ENCODE peak calls at places on chromosome 18, in five cellular contexts. One of them, this sample, is unnamed.

GRCh38 chr18:69636529-69637301 is 236.0 kb downstream of the DOK6 start:
- DNase-seq in activated CD8-positive, alpha-beta T cell treated with anti-CD3 and anti-CD28 coated beads for 36 hours: peak; percentile 26
- DNase-seq in cardiac muscle cell: no peak
- DNase-seq in neural crest cell: no peak
- DNase-seq in stomach: no peak
- DNase-seq in this sample: no peak

GRCh38 chr18:30280861-30281470 is 761.6 kb downstream of the DSC3 start:
- DNase-seq in activated CD8-positive, alpha-beta T cell treated with anti-CD3 and anti-CD28 coated beads for 36 hours: peak; percentile 2
- DNase-seq in cardiac muscle cell: peak; percentile 80
- DNase-seq in neural crest cell: peak; percentile 56
- DNase-seq in stomach: no peak
- DNase-seq in this sample: no peak

GRCh38 chr18:74281639-74282358 is 10.0 kb downstream of the CYB5A start:
- DNase-seq in activated CD8-positive, alpha-beta T cell treated with anti-CD3 and anti-CD28 coated beads for 36 hours: no peak
- DNase-seq in cardiac muscle cell: no peak
- DNase-seq in neural crest cell: no peak
- DNase-seq in stomach: no peak
- DNase-seq in this sample: no peak

GRCh38 chr18:54802178-54802577 is 26.1 kb upstream of the RAB27B start:
- DNase-seq in activated CD8-positive, alpha-beta T cell treated with anti-CD3 and anti-CD28 coated beads for 36 hours: no peak
- DNase-seq in cardiac muscle cell: no peak
- DNase-seq in neural crest cell: no peak
- DNase-seq in stomach: no peak
- DNase-seq in this sample: no peak

GRCh38 chr18:53796042-53796729 is 428.3 kb downstream of the MBD2 start:
- DNase-seq in activated CD8-positive, alpha-beta T cell treated with anti-CD3 and anti-CD28 coated beads for 36 hours: peak; percentile 8
- DNase-seq in cardiac muscle cell: no peak
- DNase-seq in neural crest cell: no peak
- DNase-seq in stomach: no peak
- DNase-seq in this sample: no peak

GRCh38 chr18:77035380-77035779 is 97.2 kb downstream of the MBP start:
- DNase-seq in activated CD8-positive, alpha-beta T cell treated with anti-CD3 and anti-CD28 coated beads for 36 hours: no peak
- DNase-seq in cardiac muscle cell: no peak
- DNase-seq in neural crest cell: no peak
- DNase-seq in stomach: no peak
- DNase-seq in this sample: peak; percentile 9

GRCh38 chr18:53790817-53791216 is 433.7 kb downstream of the MBD2 start:
- DNase-seq in activated CD8-positive, alpha-beta T cell treated with anti-CD3 and anti-CD28 coated beads for 36 hours: no peak
- DNase-seq in cardiac muscle cell: no peak
- DNase-seq in neural crest cell: no peak
- DNase-seq in stomach: no peak
- DNase-seq in this sample: no peak

GRCh38 chr18:2901405-2901989 is 54.7 kb downstream of the EMILIN2 start:
- DNase-seq in activated CD8-positive, alpha-beta T cell treated with anti-CD3 and anti-CD28 coated beads for 36 hours: no peak
- DNase-seq in cardiac muscle cell: no peak
- DNase-seq in neural crest cell: no peak
- DNase-seq in stomach: no peak
- DNase-seq in this sample: no peak

GRCh38 chr18:8812631-8813030 is 107.3 kb downstream of the MTCL1 start:
- DNase-seq in activated CD8-positive, alpha-beta T cell treated with anti-CD3 and anti-CD28 coated beads for 36 hours: no peak
- DNase-seq in cardiac muscle cell: no peak
- DNase-seq in neural crest cell: no peak
- DNase-seq in stomach: no peak
- DNase-seq in this sample: no peak

GRCh38 chr18:36412778-36413177 is 115.3 kb downstream of the FHOD3 start:
- DNase-seq in activated CD8-positive, alpha-beta T cell treated with anti-CD3 and anti-CD28 coated beads for 36 hours: no peak
- DNase-seq in cardiac muscle cell: peak; percentile 38
- DNase-seq in neural crest cell: no peak
- DNase-seq in stomach: no peak
- DNase-seq in this sample: no peak

GRCh38 chr18:903703-904102 is 968 bp upstream of the ADCYAP1 start:
- DNase-seq in activated CD8-positive, alpha-beta T cell treated with anti-CD3 and anti-CD28 coated beads for 36 hours: peak; percentile 72
- DNase-seq in cardiac muscle cell: peak; percentile 83
- DNase-seq in neural crest cell: peak; percentile 77
- DNase-seq in stomach: peak; percentile 35
- DNase-seq in this sample: no peak

GRCh38 chr18:75393721-75394120 is 33.8 kb downstream of the SMIM21 start:
- DNase-seq in activated CD8-positive, alpha-beta T cell treated with anti-CD3 and anti-CD28 coated beads for 36 hours: no peak
- DNase-seq in cardiac muscle cell: no peak
- DNase-seq in neural crest cell: no peak
- DNase-seq in stomach: no peak
- DNase-seq in this sample: no peak

GRCh38 chr18:32771169-32771751 is 1.6 kb downstream of the KLHL14 start:
- DNase-seq in activated CD8-positive, alpha-beta T cell treated with anti-CD3 and anti-CD28 coated beads for 36 hours: no peak
- DNase-seq in cardiac muscle cell: peak; percentile 72
- DNase-seq in neural crest cell: peak; percentile 30
- DNase-seq in stomach: no peak
- DNase-seq in this sample: no peak

GRCh38 chr18:45231606-45232005 is 383.7 kb upstream of the SLC14A2 start:
- DNase-seq in activated CD8-positive, alpha-beta T cell treated with anti-CD3 and anti-CD28 coated beads for 36 hours: no peak
- DNase-seq in cardiac muscle cell: no peak
- DNase-seq in neural crest cell: no peak
- DNase-seq in stomach: no peak
- DNase-seq in this sample: no peak

GRCh38 chr18:581106-581505 is 926 bp downstream of the CETN1 start:
- DNase-seq in activated CD8-positive, alpha-beta T cell treated with anti-CD3 and anti-CD28 coated beads for 36 hours: no peak
- DNase-seq in cardiac muscle cell: peak; percentile 5
- DNase-seq in neural crest cell: no peak
- DNase-seq in stomach: no peak
- DNase-seq in this sample: no peak

GRCh38 chr18:9731380-9731779 is 23.3 kb downstream of the RAB31 start:
- DNase-seq in activated CD8-positive, alpha-beta T cell treated with anti-CD3 and anti-CD28 coated beads for 36 hours: no peak
- DNase-seq in cardiac muscle cell: no peak
- DNase-seq in neural crest cell: no peak
- DNase-seq in stomach: no peak
- DNase-seq in this sample: peak; percentile 6

GRCh38 chr18:55300469-55301195 is 287.4 kb downstream of the TCF4 start:
- DNase-seq in activated CD8-positive, alpha-beta T cell treated with anti-CD3 and anti-CD28 coated beads for 36 hours: no peak
- DNase-seq in cardiac muscle cell: no peak
- DNase-seq in neural crest cell: no peak
- DNase-seq in stomach: no peak
- DNase-seq in this sample: no peak

GRCh38 chr18:44411971-44412370 is 268.7 kb upstream of the SETBP1 start:
- DNase-seq in activated CD8-positive, alpha-beta T cell treated with anti-CD3 and anti-CD28 coated beads for 36 hours: no peak
- DNase-seq in cardiac muscle cell: no peak
- DNase-seq in neural crest cell: no peak
- DNase-seq in stomach: no peak
- DNase-seq in this sample: no peak

GRCh38 chr18:9429662-9429993 is 45.7 kb upstream of the RALBP1 start:
- DNase-seq in activated CD8-positive, alpha-beta T cell treated with anti-CD3 and anti-CD28 coated beads for 36 hours: no peak
- DNase-seq in cardiac muscle cell: no peak
- DNase-seq in neural crest cell: no peak
- DNase-seq in stomach: no peak
- DNase-seq in this sample: no peak

GRCh38 chr18:8654482-8655451 is 45.5 kb downstream of the RAB12 start:
- DNase-seq in activated CD8-positive, alpha-beta T cell treated with anti-CD3 and anti-CD28 coated beads for 36 hours: no peak
- DNase-seq in cardiac muscle cell: no peak
- DNase-seq in neural crest cell: no peak
- DNase-seq in stomach: no peak
- DNase-seq in this sample: no peak

GRCh38 chr18:35641916-35642315 is 60.4 kb downstream of the GALNT1 start:
- DNase-seq in activated CD8-positive, alpha-beta T cell treated with anti-CD3 and anti-CD28 coated beads for 36 hours: no peak
- DNase-seq in cardiac muscle cell: no peak
- DNase-seq in neural crest cell: no peak
- DNase-seq in stomach: no peak
- DNase-seq in this sample: no peak

GRCh38 chr18:79327199-79327545 is 68.6 kb upstream of the NFATC1 start:
- DNase-seq in activated CD8-positive, alpha-beta T cell treated with anti-CD3 and anti-CD28 coated beads for 36 hours: peak; percentile 32
- DNase-seq in cardiac muscle cell: no peak
- DNase-seq in neural crest cell: no peak
- DNase-seq in stomach: no peak
- DNase-seq in this sample: no peak

GRCh38 chr18:49565656-49566055 is 3.8 kb downstream of the LIPG start:
- DNase-seq in activated CD8-positive, alpha-beta T cell treated with anti-CD3 and anti-CD28 coated beads for 36 hours: no peak
- DNase-seq in cardiac muscle cell: no peak
- DNase-seq in neural crest cell: no peak
- DNase-seq in stomach: peak; percentile 82
- DNase-seq in this sample: no peak

GRCh38 chr18:3903341-3903740 is 453.4 kb downstream of the TGIF1 start:
- DNase-seq in activated CD8-positive, alpha-beta T cell treated with anti-CD3 and anti-CD28 coated beads for 36 hours: no peak
- DNase-seq in cardiac muscle cell: no peak
- DNase-seq in neural crest cell: no peak
- DNase-seq in stomach: no peak
- DNase-seq in this sample: no peak

GRCh38 chr18:56176750-56177149 is 461.6 kb downstream of the TXNL1 start:
- DNase-seq in activated CD8-positive, alpha-beta T cell treated with anti-CD3 and anti-CD28 coated beads for 36 hours: no peak
- DNase-seq in cardiac muscle cell: no peak
- DNase-seq in neural crest cell: no peak
- DNase-seq in stomach: no peak
- DNase-seq in this sample: no peak

GRCh38 chr18:22293417-22293816 is 124.0 kb downstream of the GATA6 start:
- DNase-seq in activated CD8-positive, alpha-beta T cell treated with anti-CD3 and anti-CD28 coated beads for 36 hours: no peak
- DNase-seq in cardiac muscle cell: no peak
- DNase-seq in neural crest cell: no peak
- DNase-seq in stomach: no peak
- DNase-seq in this sample: no peak

GRCh38 chr18:76121049-76121448 is 374.0 kb downstream of the ZNF516 start:
- DNase-seq in activated CD8-positive, alpha-beta T cell treated with anti-CD3 and anti-CD28 coated beads for 36 hours: no peak
- DNase-seq in cardiac muscle cell: no peak
- DNase-seq in neural crest cell: no peak
- DNase-seq in stomach: no peak
- DNase-seq in this sample: no peak

This sample was measured in ureter.